ENCODE peak calls at places on chromosomes 4 and X, in eight cellular contexts. E, C, T, K, U, B, L and G are unnamed samples.

GRCh38 chrX:45851434-45851991 is 650.8 kb upstream of the DIPK2B start:
- DNase-seq in B (no peak), E (peak; percentile 18), K (no peak), C (peak; percentile 22), U (no peak), L (no peak), T (no peak), G (no peak)

GRCh38 chrX:94854251-94854650 is 1180.2 kb downstream of the FAM133A start:
- DNase-seq in T (no peak), K (no peak), U (no peak), C (no peak), B (no peak), L (no peak), E (no peak), G (no peak)

GRCh38 chr4:163991268-163991667 is 496.8 kb downstream of the TMA16 start:
- DNase-seq in B (peak; percentile 17), K (no peak), C (no peak), E (no peak), U (no peak), T (no peak), L (peak; percentile 9), G (no peak)

GRCh38 chr4:2497931-2498330 is 29.0 kb downstream of the RNF4 start:
- DNase-seq in C (no peak), K (no peak), T (no peak), E (no peak), U (peak; percentile 16), B (no peak), L (no peak), G (no peak)

GRCh38 chrX:67408423-67409079 is 135.3 kb upstream of the AR start:
- DNase-seq in K (no peak), B (no peak), L (no peak), C (no peak), T (no peak), U (no peak), E (no peak), G (no peak)

GRCh38 chrX:107506596-107507031 is 57.2 kb downstream of the FRMPD3 start:
- DNase-seq in L (no peak), C (no peak), K (no peak), B (no peak), T (no peak), E (no peak), U (no peak), G (no peak)

GRCh38 chrX:349196-349595 is 30.6 kb upstream of the GTPBP6 start:
- DNase-seq in C (peak; percentile 45), K (no peak), E (no peak), T (no peak), L (no peak), U (no peak), B (no peak), G (no peak)

GRCh38 chr4:158172558-158173258 is at the start of gene GASK1B:
- DNase-seq in U (peak; percentile 75), T (no peak), L (peak; percentile 52), C (peak; percentile 72), E (peak; percentile 67), B (peak; percentile 83), K (no peak), G (peak; percentile 84)

GRCh38 chrX:115642895-115643530 is 82.0 kb downstream of the PLS3 start:
- DNase-seq in B (peak; percentile 84), E (peak; percentile 71), T (peak; percentile 39), U (peak; percentile 64), L (peak; percentile 67), C (peak; percentile 67), K (no peak), G (peak; percentile 74)

GRCh38 chrX:43881410-43882293 is 598 bp downstream of the MAOB start:
- DNase-seq in C (no peak), T (no peak), K (no peak), L (no peak), B (no peak), U (peak; percentile 36), E (peak; percentile 52), G (peak; percentile 6)
- H3K4me3 ChIP-seq in C (no peak overlapping the region), T (no peak overlapping the region), K (peak overlapping the region; percentile 53), L (peak overlapping the region; percentile 20), B (no peak overlapping the region), U (peak overlapping the region; percentile 38), E (peak overlapping the region; percentile 57), G (no peak overlapping the region)

DNA sequence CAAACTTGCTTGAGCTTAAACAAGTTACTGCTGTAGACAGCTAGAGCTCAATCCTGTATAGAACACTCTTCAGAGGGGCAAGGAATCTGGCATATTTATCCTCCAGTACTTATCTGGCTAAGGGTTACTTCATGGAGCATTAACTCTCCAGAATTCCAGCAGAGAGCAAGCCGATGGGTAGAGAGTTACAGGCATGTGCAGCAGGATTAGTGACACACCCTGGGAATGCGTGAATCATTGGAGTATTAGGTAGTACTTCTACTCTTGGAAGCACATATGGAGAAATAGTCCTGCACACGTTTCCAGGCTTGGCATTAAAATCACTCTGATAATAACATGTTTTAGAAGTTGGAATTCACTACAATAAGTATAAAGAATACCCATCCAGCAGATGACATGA is 35.4 kb downstream of the GRXCR1 start:
- DNase-seq in T (no peak), U (no peak), B (no peak), L (no peak), K (no peak), E (no peak), C (no peak), G (no peak)
- H3K4me3 ChIP-seq in T (no peak overlapping the region), U (no peak overlapping the region), B (no peak overlapping the region), L (no peak overlapping the region), K (no peak overlapping the region), E (no peak overlapping the region), C (no peak overlapping the region), G (no peak overlapping the region)

GRCh38 chrX:17374619-17375360 is at the start of gene NHS:
- DNase-seq in B (peak; percentile 76), U (peak; percentile 52), T (no peak), E (peak; percentile 69), L (peak; percentile 24), C (peak; percentile 13), K (no peak), G (peak; percentile 65)
- H3K4me3 ChIP-seq in B (peak within 1 kb of the TSS; percentile 65), U (peak within 1 kb of the TSS; percentile 47), T (peak within 1 kb of the TSS; percentile 74), E (peak within 1 kb of the TSS; percentile 66), L (peak within 1 kb of the TSS; percentile 72), C (peak within 1 kb of the TSS; percentile 76), K (peak within 1 kb of the TSS; percentile 64), G (peak within 1 kb of the TSS; percentile 49)

GRCh38 chr4:116397714-116398113 is 687.7 kb downstream of the TRAM1L1 start:
- DNase-seq in B (no peak), U (no peak), L (no peak), E (no peak), C (no peak), K (no peak), T (no peak), G (no peak)

GRCh38 chr4:116391020-116391419 is 694.4 kb downstream of the TRAM1L1 start:
- DNase-seq in T (no peak), E (no peak), K (no peak), U (no peak), B (no peak), L (no peak), C (no peak), G (no peak)

GRCh38 chr4:116400480-116400879 is 684.9 kb downstream of the TRAM1L1 start:
- DNase-seq in T (no peak), K (no peak), L (no peak), B (peak; percentile 12), U (no peak), E (no peak), C (peak; percentile 26), G (no peak)

GRCh38 chr4:116397291-116397690 is 688.1 kb downstream of the TRAM1L1 start:
- DNase-seq in L (no peak), E (no peak), C (no peak), K (no peak), B (no peak), T (no peak), U (no peak), G (no peak)

GRCh38 chr4:116395408-116395807 is 690.0 kb downstream of the TRAM1L1 start:
- DNase-seq in T (no peak), L (no peak), K (no peak), B (no peak), U (no peak), C (no peak), E (no peak), G (no peak)
- H3K4me3 ChIP-seq in T (no peak overlapping the region), L (no peak overlapping the region), K (no peak overlapping the region), B (no peak overlapping the region), U (no peak overlapping the region), C (no peak overlapping the region), E (no peak overlapping the region), G (no peak overlapping the region)